ENCODE peak calls at places on chromosomes 1 and 21, in six cellular contexts. One of them, this sample, is unnamed.

GRCh38 chr1:13451399-13451965 is 41.2 kb downstream of the PRAMEF20 start:
- DNase-seq in NCI-H2081: no peak
- DNase-seq in stimulated activated effector memory CD8-positive, alpha-beta T cell treated with anti-CD3 and anti-CD28 coated beads, Interleukin-12 subunit alpha, Interleukin-12 subunit beta, amount 100 ng/mL, for 72 hours: no peak
- DNase-seq in GM12865: no peak
- DNase-seq in Daoy: peak; percentile 13
- DNase-seq in ELR: no peak
- DNase-seq in this sample: no peak

GRCh38 chr1:21703318-21703963 is 34.3 kb upstream of the RAP1GAP start:
- DNase-seq in NCI-H2081: peak; percentile 41
- DNase-seq in stimulated activated effector memory CD8-positive, alpha-beta T cell treated with anti-CD3 and anti-CD28 coated beads, Interleukin-12 subunit alpha, Interleukin-12 subunit beta, amount 100 ng/mL, for 72 hours: no peak
- DNase-seq in GM12865: peak; percentile 50
- DNase-seq in Daoy: peak; percentile 45
- DNase-seq in ELR: peak; percentile 58
- DNase-seq in this sample: no peak

GRCh38 chr1:87706779-87707228 is 378.1 kb downstream of the LMO4 start:
- DNase-seq in NCI-H2081: peak; percentile 26
- DNase-seq in stimulated activated effector memory CD8-positive, alpha-beta T cell treated with anti-CD3 and anti-CD28 coated beads, Interleukin-12 subunit alpha, Interleukin-12 subunit beta, amount 100 ng/mL, for 72 hours: no peak
- DNase-seq in GM12865: no peak
- DNase-seq in Daoy: no peak
- DNase-seq in ELR: no peak
- DNase-seq in this sample: no peak

GRCh38 chr1:232635778-232636356 is 5.9 kb upstream of the SIPA1L2 start:
- DNase-seq in NCI-H2081: peak; percentile 63
- DNase-seq in stimulated activated effector memory CD8-positive, alpha-beta T cell treated with anti-CD3 and anti-CD28 coated beads, Interleukin-12 subunit alpha, Interleukin-12 subunit beta, amount 100 ng/mL, for 72 hours: no peak
- DNase-seq in GM12865: peak; percentile 54
- DNase-seq in Daoy: no peak
- DNase-seq in ELR: peak; percentile 71
- DNase-seq in this sample: no peak

GRCh38 chr1:24914226-24915069 is 15.6 kb downstream of the RUNX3 start:
- DNase-seq in NCI-H2081: no peak
- DNase-seq in stimulated activated effector memory CD8-positive, alpha-beta T cell treated with anti-CD3 and anti-CD28 coated beads, Interleukin-12 subunit alpha, Interleukin-12 subunit beta, amount 100 ng/mL, for 72 hours: no peak
- DNase-seq in GM12865: no peak
- DNase-seq in Daoy: peak; percentile 98
- DNase-seq in ELR: peak; percentile 77
- DNase-seq in this sample: no peak

GRCh38 chr1:88061106-88061829 is 622.8 kb upstream of the PKN2 start:
- DNase-seq in NCI-H2081: peak; percentile 41
- DNase-seq in stimulated activated effector memory CD8-positive, alpha-beta T cell treated with anti-CD3 and anti-CD28 coated beads, Interleukin-12 subunit alpha, Interleukin-12 subunit beta, amount 100 ng/mL, for 72 hours: no peak
- DNase-seq in GM12865: peak; percentile 38
- DNase-seq in Daoy: peak; percentile 76
- DNase-seq in ELR: peak; percentile 72
- DNase-seq in this sample: no peak

GRCh38 chr1:27109103-27109822 is 45.7 kb downstream of the SLC9A1 start:
- DNase-seq in NCI-H2081: no peak
- DNase-seq in stimulated activated effector memory CD8-positive, alpha-beta T cell treated with anti-CD3 and anti-CD28 coated beads, Interleukin-12 subunit alpha, Interleukin-12 subunit beta, amount 100 ng/mL, for 72 hours: no peak
- DNase-seq in GM12865: peak; percentile 36
- DNase-seq in Daoy: no peak
- DNase-seq in ELR: peak; percentile 47
- DNase-seq in this sample: no peak

GRCh38 chr1:217718873-217719272 is 87.7 kb downstream of the SPATA17 start:
- DNase-seq in NCI-H2081: no peak
- DNase-seq in stimulated activated effector memory CD8-positive, alpha-beta T cell treated with anti-CD3 and anti-CD28 coated beads, Interleukin-12 subunit alpha, Interleukin-12 subunit beta, amount 100 ng/mL, for 72 hours: no peak
- DNase-seq in GM12865: peak; percentile 6
- DNase-seq in Daoy: no peak
- DNase-seq in ELR: peak; percentile 52
- DNase-seq in this sample: no peak

GRCh38 chr1:57019240-57019805 is 53.5 kb upstream of the C8B start:
- DNase-seq in NCI-H2081: peak; percentile 6
- DNase-seq in stimulated activated effector memory CD8-positive, alpha-beta T cell treated with anti-CD3 and anti-CD28 coated beads, Interleukin-12 subunit alpha, Interleukin-12 subunit beta, amount 100 ng/mL, for 72 hours: no peak
- DNase-seq in GM12865: no peak
- DNase-seq in Daoy: no peak
- DNase-seq in ELR: no peak
- DNase-seq in this sample: no peak

GRCh38 chr21:41823906-41824305 is 55.2 kb downstream of the PRDM15 start:
- DNase-seq in NCI-H2081: no peak
- DNase-seq in stimulated activated effector memory CD8-positive, alpha-beta T cell treated with anti-CD3 and anti-CD28 coated beads, Interleukin-12 subunit alpha, Interleukin-12 subunit beta, amount 100 ng/mL, for 72 hours: no peak
- DNase-seq in GM12865: no peak
- DNase-seq in Daoy: no peak
- DNase-seq in ELR: no peak
- DNase-seq in this sample: no peak

GRCh38 chr1:203453616-203454015 is 22.0 kb upstream of the PRELP start:
- DNase-seq in NCI-H2081: no peak
- DNase-seq in stimulated activated effector memory CD8-positive, alpha-beta T cell treated with anti-CD3 and anti-CD28 coated beads, Interleukin-12 subunit alpha, Interleukin-12 subunit beta, amount 100 ng/mL, for 72 hours: no peak
- DNase-seq in GM12865: no peak
- DNase-seq in Daoy: no peak
- DNase-seq in ELR: no peak
- DNase-seq in this sample: no peak

GRCh38 chr21:43775190-43775589 is 918 bp downstream of the CSTB start:
- DNase-seq in NCI-H2081: no peak
- DNase-seq in stimulated activated effector memory CD8-positive, alpha-beta T cell treated with anti-CD3 and anti-CD28 coated beads, Interleukin-12 subunit alpha, Interleukin-12 subunit beta, amount 100 ng/mL, for 72 hours: no peak
- DNase-seq in GM12865: no peak
- DNase-seq in Daoy: no peak
- DNase-seq in ELR: no peak
- DNase-seq in this sample: no peak

GRCh38 chr1:247448107-247448778 is 9.7 kb downstream of the OR2B11 start:
- DNase-seq in NCI-H2081: peak; percentile 75
- DNase-seq in stimulated activated effector memory CD8-positive, alpha-beta T cell treated with anti-CD3 and anti-CD28 coated beads, Interleukin-12 subunit alpha, Interleukin-12 subunit beta, amount 100 ng/mL, for 72 hours: no peak
- DNase-seq in GM12865: peak; percentile 41
- DNase-seq in Daoy: peak; percentile 73
- DNase-seq in ELR: peak; percentile 27
- DNase-seq in this sample: peak; percentile 59

GRCh38 chr1:167935252-167936067 is 1.0 kb upstream of the DCAF6 start:
- DNase-seq in NCI-H2081: peak; percentile 59
- DNase-seq in stimulated activated effector memory CD8-positive, alpha-beta T cell treated with anti-CD3 and anti-CD28 coated beads, Interleukin-12 subunit alpha, Interleukin-12 subunit beta, amount 100 ng/mL, for 72 hours: peak; percentile 83
- DNase-seq in GM12865: peak; percentile 53
- DNase-seq in Daoy: peak; percentile 48
- DNase-seq in ELR: peak; percentile 58
- DNase-seq in this sample: no peak

GRCh38 chr1:242219905-242220304 is 221.0 kb upstream of the MAP1LC3C start:
- DNase-seq in NCI-H2081: no peak
- DNase-seq in stimulated activated effector memory CD8-positive, alpha-beta T cell treated with anti-CD3 and anti-CD28 coated beads, Interleukin-12 subunit alpha, Interleukin-12 subunit beta, amount 100 ng/mL, for 72 hours: no peak
- DNase-seq in GM12865: no peak
- DNase-seq in Daoy: no peak
- DNase-seq in ELR: no peak
- DNase-seq in this sample: no peak

GRCh38 chr1:54114955-54115354 is 37.8 kb downstream of the CDCP2 start:
- DNase-seq in NCI-H2081: no peak
- DNase-seq in stimulated activated effector memory CD8-positive, alpha-beta T cell treated with anti-CD3 and anti-CD28 coated beads, Interleukin-12 subunit alpha, Interleukin-12 subunit beta, amount 100 ng/mL, for 72 hours: no peak
- DNase-seq in GM12865: no peak
- DNase-seq in Daoy: no peak
- DNase-seq in ELR: no peak
- DNase-seq in this sample: no peak

GRCh38 chr1:68228833-68229232 is 3.5 kb downstream of the WLS start:
- DNase-seq in NCI-H2081: no peak
- DNase-seq in stimulated activated effector memory CD8-positive, alpha-beta T cell treated with anti-CD3 and anti-CD28 coated beads, Interleukin-12 subunit alpha, Interleukin-12 subunit beta, amount 100 ng/mL, for 72 hours: no peak
- DNase-seq in GM12865: no peak
- DNase-seq in Daoy: no peak
- DNase-seq in ELR: no peak
- DNase-seq in this sample: no peak

This sample was measured in lung.